ENCODE peak calls at places on chromosome 7, in four cellular contexts. F, D, J and H are unnamed samples.

GRCh38 chr7:82443801-82444219 is 233 bp upstream of the CACNA2D1 start:
- DNase-seq in F (peak; percentile 89), D (peak; percentile 5), J (no peak), H (peak; percentile 65)

GRCh38 chr7:80498481-80499349 is 13.1 kb downstream of the GNAT3 start:
- DNase-seq in F (no peak), D (peak; percentile 33), J (no peak), H (no peak)

GRCh38 chr7:24381919-24382505 is 98.0 kb downstream of the NPY start:
- DNase-seq in F (peak; percentile 46), D (peak; percentile 47), J (peak; percentile 54), H (no peak)

GRCh38 chr7:145411066-145411465 is 575.2 kb upstream of the TPK1 start:
- DNase-seq in F (no peak), D (no peak), J (no peak), H (no peak)

GRCh38 chr7:22667562-22668239 is 59.3 kb upstream of the IL6 start:
- DNase-seq in F (no peak), D (peak; percentile 93), J (peak; percentile 100), H (no peak)

GRCh38 chr7:42460148-42460547 is 223.1 kb upstream of the GLI3 start:
- DNase-seq in F (no peak), D (no peak), J (no peak), H (no peak)

GRCh38 chr7:134605978-134606923 is 40.4 kb upstream of the BPGM start:
- DNase-seq in F (peak; percentile 82), D (peak; percentile 78), J (peak; percentile 92), H (no peak)

GRCh38 chr7:54796150-54796549 is 37.1 kb upstream of the SEC61G start:
- DNase-seq in F (no peak), D (no peak), J (no peak), H (no peak)

GRCh38 chr7:31123317-31123716 is 71.2 kb downstream of the ADCYAP1R1 start:
- DNase-seq in F (no peak), D (no peak), J (no peak), H (no peak)

GRCh38 chr7:129332354-129333056 is 101.7 kb upstream of the STRIP2 start:
- DNase-seq in F (no peak), D (peak; percentile 80), J (peak; percentile 41), H (no peak)

GRCh38 chr7:4000934-4001333 is 681.2 kb upstream of the FOXK1 start:
- DNase-seq in F (no peak), D (no peak), J (no peak), H (no peak)

GRCh38 chr7:16791895-16792294 is 12.9 kb downstream of the AGR2 start:
- DNase-seq in F (no peak), D (no peak), J (peak; percentile 33), H (no peak)

GRCh38 chr7:107998660-107999480 is 4.1 kb downstream of the LAMB1 start:
- DNase-seq in F (no peak), D (no peak), J (peak; percentile 53), H (no peak)

GRCh38 chr7:48563334-48563733 is 361.0 kb upstream of the CDC14C start:
- DNase-seq in F (no peak), D (peak; percentile 34), J (no peak), H (no peak)

GRCh38 chr7:131249003-131249402 is 78.7 kb upstream of the MKLN1 start:
- DNase-seq in F (no peak), D (peak; percentile 73), J (peak; percentile 91), H (peak; percentile 90)

GRCh38 chr7:101924171-101924570 is 106.7 kb downstream of the CUX1 start:
- DNase-seq in F (no peak), D (peak; percentile 88), J (no peak), H (no peak)

GRCh38 chr7:154912921-154913644 is 89.8 kb downstream of the PAXIP1 start:
- DNase-seq in F (no peak), D (no peak), J (no peak), H (no peak)

GRCh38 chr7:133940368-133940767 is 186.8 kb upstream of the LRGUK start:
- DNase-seq in F (no peak), D (no peak), J (no peak), H (no peak)

GRCh38 chr7:77199008-77199966 is at the start of gene FGL2:
- DNase-seq in F (peak; percentile 33), D (peak; percentile 47), J (no peak), H (peak; percentile 24)

GRCh38 chr7:54824655-54825054 is 65.6 kb upstream of the SEC61G start:
- DNase-seq in F (no peak), D (peak; percentile 59), J (no peak), H (no peak)

GRCh38 chr7:104005197-104005596 is 15.7 kb upstream of the RELN start:
- DNase-seq in F (no peak), D (peak; percentile 44), J (no peak), H (no peak)

GRCh38 chr7:47266131-47266706 is 315.7 kb downstream of the TNS3 start:
- DNase-seq in F (peak; percentile 74), D (peak; percentile 80), J (peak; percentile 49), H (no peak)

GRCh38 chr7:80584778-80585177 is 53.7 kb upstream of the CD36 start:
- DNase-seq in F (peak; percentile 26), D (peak; percentile 16), J (peak; percentile 48), H (peak; percentile 13)

GRCh38 chr7:124390301-124390700 is 357.4 kb upstream of the TMEM229A start:
- DNase-seq in F (no peak), D (no peak), J (no peak), H (no peak)

GRCh38 chr7:86848226-86848625 is 204.5 kb downstream of the GRM3 start:
- DNase-seq in F (no peak), D (no peak), J (no peak), H (no peak)

GRCh38 chr7:128869138-128869943 is 6.7 kb downstream of the ATP6V1F start:
- DNase-seq in F (peak; percentile 80), D (peak; percentile 56), J (peak; percentile 48), H (no peak)

GRCh38 chr7:35728412-35729060 is 33.6 kb upstream of the HERPUD2 start:
- DNase-seq in F (no peak), D (no peak), J (no peak), H (no peak)

GRCh38 chr7:134435161-134435920 is 23.6 kb downstream of the AKR1B1 start:
- DNase-seq in F (no peak), D (peak; percentile 72), J (peak; percentile 99), H (no peak)

GRCh38 chr7:139451638-139452037 is 31.8 kb downstream of the KLRG2 start:
- DNase-seq in F (no peak), D (peak; percentile 9), J (no peak), H (no peak)

GRCh38 chr7:105224884-105225651 is 163.7 kb downstream of the SRPK2 start:
- DNase-seq in F (no peak), D (peak; percentile 86), J (peak; percentile 77), H (peak; percentile 66)

GRCh38 chr7:140314571-140315480 is 83.5 kb downstream of the SLC37A3 start:
- DNase-seq in F (no peak), D (no peak), J (no peak), H (no peak)

GRCh38 chr7:85184599-85185354 is 2.1 kb downstream of the SEMA3D start:
- DNase-seq in F (peak; percentile 26), D (peak; percentile 23), J (no peak), H (no peak)

GRCh38 chr7:49295136-49295535 is 370.8 kb downstream of the CDC14C start:
- DNase-seq in F (no peak), D (peak; percentile 76), J (no peak), H (no peak)

GRCh38 chr7:108112683-108113082 is 17.5 kb downstream of the LAMB4 start:
- DNase-seq in F (no peak), D (no peak), J (no peak), H (no peak)

GRCh38 chr7:80804581-80804980 is 114.3 kb downstream of the SEMA3C start:
- DNase-seq in F (no peak), D (no peak), J (no peak), H (no peak)

GRCh38 chr7:40717242-40717641 is 582.4 kb downstream of the SUGCT start:
- DNase-seq in F (peak; percentile 70), D (peak; percentile 86), J (peak; percentile 51), H (peak; percentile 62)

GRCh38 chr7:143504937-143505297 is 27.2 kb downstream of the TAS2R41 start:
- DNase-seq in F (no peak), D (peak; percentile 34), J (no peak), H (no peak)
- TF ChIP-seq CTCF in F (peak; percentile 14), D (peak; percentile 25), J (peak; percentile 29), H (no peak)

GRCh38 chr7:5428470-5429252 is 5.0 kb upstream of the TNRC18 start:
- DNase-seq in F (peak; percentile 52), D (peak; percentile 65), J (peak; percentile 69), H (peak; percentile 69)

GRCh38 chr7:5430612-5430947 is 6.9 kb upstream of the TNRC18 start:
- DNase-seq in F (no peak), D (no peak), J (no peak), H (no peak)

GRCh38 chr7:5431485-5432118 is 8.0 kb upstream of the TNRC18 start:
- DNase-seq in F (no peak), D (no peak), J (no peak), H (no peak)

GRCh38 chr7:5429857-5430611 is 6.4 kb upstream of the TNRC18 start:
- DNase-seq in F (peak; percentile 49), D (peak; percentile 69), J (peak; percentile 68), H (no peak)

GRCh38 chr7:5429253-5429856 is 5.7 kb upstream of the TNRC18 start:
- DNase-seq in F (peak; percentile 55), D (peak; percentile 40), J (peak; percentile 64), H (no peak)
- H3K4me3 ChIP-seq in F (peak overlapping the region; percentile 96), D (peak overlapping the region; percentile 83), J (peak overlapping the region; percentile 96), H (peak overlapping the region; percentile 76)

DNA sequence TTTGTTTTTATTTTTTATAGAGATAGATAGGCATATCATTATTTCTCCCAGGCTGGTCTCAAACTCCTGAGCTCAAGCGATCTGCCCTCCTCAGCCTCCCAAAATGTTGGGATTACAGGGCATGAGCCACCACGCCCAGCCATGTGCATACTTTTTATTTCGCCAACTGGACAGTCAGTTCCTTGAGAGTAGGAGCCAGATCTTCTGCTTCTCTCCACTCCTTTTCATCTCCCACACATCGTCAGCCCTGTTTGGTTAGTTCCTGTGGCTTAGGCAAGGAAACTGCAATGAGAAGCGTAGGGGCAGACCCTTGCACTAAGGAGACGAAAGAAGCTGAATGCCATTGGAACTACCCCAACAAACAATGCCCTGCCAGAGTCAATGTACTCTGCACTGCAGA is 178.2 kb downstream of the TRIL start:
- DNase-seq in F (no peak), D (no peak), J (no peak), H (no peak)
- TF ChIP-seq CTCF in F (no peak), D (no peak), J (no peak), H (no peak)

GRCh38 chr7:156402255-156402654 is 238.3 kb upstream of the RNF32 start:
- DNase-seq in F (no peak), D (no peak), J (no peak), H (no peak)
- H3K4me3 ChIP-seq in F (no peak overlapping the region), D (no peak overlapping the region), J (no peak overlapping the region), H (no peak overlapping the region)

GRCh38 chr7:38398725-38399321 is 125.4 kb upstream of the TARP start:
- DNase-seq in F (peak; percentile 77), D (peak; percentile 52), J (no peak), H (no peak)
- TF ChIP-seq CTCF in F (peak; percentile 91), D (peak; percentile 79), J (peak; percentile 96), H (peak; percentile 93)

GRCh38 chr7:98870071-98870651 is 347 bp upstream of the TMEM130 start:
- DNase-seq in F (peak; percentile 39), D (peak; percentile 27), J (peak; percentile 64), H (no peak)
- H3K4me3 ChIP-seq in F (peak overlapping the region; percentile 58), D (no peak overlapping the region), J (no peak overlapping the region), H (peak overlapping the region; percentile 60)